ENCODE peak calls at places on chromosomes 1 and 21, in eight cellular contexts. One of them, this sample, is unnamed.

GRCh38 chr1:167066333-167067122 is 23.6 kb downstream of the GPA33 start:
- DNase-seq in heart left ventricle: peak
- DNase-seq in upper lobe of left lung: peak
- DNase-seq in WTC11: peak
- DNase-seq in CD8-positive, alpha-beta T cell: peak
- DNase-seq in bronchial epithelial cell: peak
- DNase-seq in cardiac muscle cell: peak
- DNase-seq in astrocyte of the spinal cord: peak
- DNase-seq in this sample: peak

GRCh38 chr21:17585875-17586450 is 26.7 kb downstream of the BTG3 start:
- DNase-seq in bronchial epithelial cell: peak
- DNase-seq in upper lobe of left lung: no peak
- DNase-seq in CD8-positive, alpha-beta T cell: no peak
- DNase-seq in heart left ventricle: no peak
- DNase-seq in astrocyte of the spinal cord: peak
- DNase-seq in cardiac muscle cell: peak
- DNase-seq in WTC11: no peak
- DNase-seq in this sample: no peak

GRCh38 chr21:14737922-14738321 is 191.8 kb upstream of the SAMSN1 start:
- DNase-seq in WTC11: no peak
- DNase-seq in heart left ventricle: peak
- DNase-seq in cardiac muscle cell: peak
- DNase-seq in CD8-positive, alpha-beta T cell: peak
- DNase-seq in astrocyte of the spinal cord: peak
- DNase-seq in upper lobe of left lung: peak
- DNase-seq in bronchial epithelial cell: peak
- DNase-seq in this sample: peak

GRCh38 chr1:41662061-41662655 is 177.7 kb upstream of the EDN2 start:
- DNase-seq in astrocyte of the spinal cord: peak
- DNase-seq in bronchial epithelial cell: peak
- DNase-seq in heart left ventricle: peak
- DNase-seq in CD8-positive, alpha-beta T cell: peak
- DNase-seq in cardiac muscle cell: peak
- DNase-seq in upper lobe of left lung: peak
- DNase-seq in WTC11: peak
- DNase-seq in this sample: peak

GRCh38 chr1:6052543-6053205 is 7.0 kb downstream of the KCNAB2 start:
- DNase-seq in bronchial epithelial cell: peak
- DNase-seq in WTC11: peak
- DNase-seq in upper lobe of left lung: peak
- DNase-seq in CD8-positive, alpha-beta T cell: peak
- DNase-seq in cardiac muscle cell: peak
- DNase-seq in heart left ventricle: peak
- DNase-seq in astrocyte of the spinal cord: peak
- DNase-seq in this sample: peak

GRCh38 chr1:167601442-167602380 is 28.3 kb upstream of the RCSD1 start:
- DNase-seq in bronchial epithelial cell: no peak
- DNase-seq in cardiac muscle cell: no peak
- DNase-seq in upper lobe of left lung: peak
- DNase-seq in CD8-positive, alpha-beta T cell: no peak
- DNase-seq in astrocyte of the spinal cord: peak
- DNase-seq in WTC11: no peak
- DNase-seq in heart left ventricle: peak
- DNase-seq in this sample: no peak

GRCh38 chr1:32681501-32681900 is 21.1 kb downstream of the SYNC start:
- DNase-seq in CD8-positive, alpha-beta T cell: no peak
- DNase-seq in heart left ventricle: no peak
- DNase-seq in cardiac muscle cell: no peak
- DNase-seq in upper lobe of left lung: peak
- DNase-seq in astrocyte of the spinal cord: no peak
- DNase-seq in bronchial epithelial cell: no peak
- DNase-seq in WTC11: no peak
- DNase-seq in this sample: no peak

GRCh38 chr1:93695411-93696005 is 13.9 kb upstream of the BCAR3 start:
- DNase-seq in bronchial epithelial cell: no peak
- DNase-seq in cardiac muscle cell: no peak
- DNase-seq in WTC11: no peak
- DNase-seq in upper lobe of left lung: no peak
- DNase-seq in astrocyte of the spinal cord: no peak
- DNase-seq in CD8-positive, alpha-beta T cell: no peak
- DNase-seq in heart left ventricle: no peak
- DNase-seq in this sample: no peak

GRCh38 chr1:15443281-15443680 is 5.0 kb downstream of the CTRC start:
- DNase-seq in astrocyte of the spinal cord: no peak
- DNase-seq in upper lobe of left lung: no peak
- DNase-seq in bronchial epithelial cell: no peak
- DNase-seq in cardiac muscle cell: no peak
- DNase-seq in WTC11: no peak
- DNase-seq in CD8-positive, alpha-beta T cell: no peak
- DNase-seq in heart left ventricle: no peak
- DNase-seq in this sample: no peak

GRCh38 chr1:179061360-179062282 is 20.2 kb upstream of the TOR3A start:
- DNase-seq in CD8-positive, alpha-beta T cell: no peak
- DNase-seq in WTC11: no peak
- DNase-seq in astrocyte of the spinal cord: no peak
- DNase-seq in cardiac muscle cell: no peak
- DNase-seq in bronchial epithelial cell: no peak
- DNase-seq in upper lobe of left lung: no peak
- DNase-seq in heart left ventricle: no peak
- DNase-seq in this sample: no peak

GRCh38 chr1:29590583-29591555 is 354.5 kb downstream of the PTPRU start:
- DNase-seq in upper lobe of left lung: no peak
- DNase-seq in CD8-positive, alpha-beta T cell: no peak
- DNase-seq in bronchial epithelial cell: peak
- DNase-seq in cardiac muscle cell: no peak
- DNase-seq in astrocyte of the spinal cord: peak
- DNase-seq in heart left ventricle: no peak
- DNase-seq in WTC11: no peak
- DNase-seq in this sample: no peak

GRCh38 chr1:209048961-209049669 is 534.4 kb upstream of the CAMK1G start:
- DNase-seq in astrocyte of the spinal cord: peak
- DNase-seq in WTC11: no peak
- DNase-seq in bronchial epithelial cell: no peak
- DNase-seq in upper lobe of left lung: no peak
- DNase-seq in CD8-positive, alpha-beta T cell: no peak
- DNase-seq in heart left ventricle: no peak
- DNase-seq in cardiac muscle cell: no peak
- DNase-seq in this sample: no peak

GRCh38 chr1:115412733-115413132 is 74.7 kb upstream of the NGF start:
- DNase-seq in CD8-positive, alpha-beta T cell: no peak
- DNase-seq in WTC11: no peak
- DNase-seq in cardiac muscle cell: no peak
- DNase-seq in heart left ventricle: no peak
- DNase-seq in astrocyte of the spinal cord: no peak
- DNase-seq in upper lobe of left lung: no peak
- DNase-seq in bronchial epithelial cell: no peak
- DNase-seq in this sample: no peak

GRCh38 chr1:173669491-173669941 is at the start of gene ANKRD45:
- DNase-seq in upper lobe of left lung: peak
- DNase-seq in heart left ventricle: peak
- DNase-seq in bronchial epithelial cell: no peak
- DNase-seq in cardiac muscle cell: peak
- DNase-seq in astrocyte of the spinal cord: peak
- DNase-seq in CD8-positive, alpha-beta T cell: no peak
- DNase-seq in WTC11: peak
- DNase-seq in this sample: peak

GRCh38 chr1:115337633-115338456 is at the start of gene NGF:
- DNase-seq in heart left ventricle: peak
- DNase-seq in upper lobe of left lung: no peak
- DNase-seq in CD8-positive, alpha-beta T cell: no peak
- DNase-seq in cardiac muscle cell: peak
- DNase-seq in WTC11: peak
- DNase-seq in bronchial epithelial cell: peak
- DNase-seq in astrocyte of the spinal cord: peak
- DNase-seq in this sample: peak

GRCh38 chr1:217076902-217077301 is 353.7 kb upstream of the ESRRG start:
- DNase-seq in upper lobe of left lung: no peak
- DNase-seq in astrocyte of the spinal cord: peak
- DNase-seq in bronchial epithelial cell: no peak
- DNase-seq in CD8-positive, alpha-beta T cell: no peak
- DNase-seq in cardiac muscle cell: no peak
- DNase-seq in WTC11: no peak
- DNase-seq in heart left ventricle: no peak
- DNase-seq in this sample: no peak

GRCh38 chr1:178172939-178173338 is 79.0 kb downstream of the RASAL2 start:
- DNase-seq in bronchial epithelial cell: peak
- DNase-seq in heart left ventricle: no peak
- DNase-seq in upper lobe of left lung: no peak
- DNase-seq in CD8-positive, alpha-beta T cell: no peak
- DNase-seq in cardiac muscle cell: no peak
- DNase-seq in astrocyte of the spinal cord: peak
- DNase-seq in WTC11: no peak
- DNase-seq in this sample: no peak

GRCh38 chr1:155051777-155052398 is 772 bp downstream of the ADAM15 start:
- DNase-seq in heart left ventricle: peak
- DNase-seq in bronchial epithelial cell: peak
- DNase-seq in cardiac muscle cell: no peak
- DNase-seq in CD8-positive, alpha-beta T cell: peak
- DNase-seq in WTC11: no peak
- DNase-seq in astrocyte of the spinal cord: peak
- DNase-seq in upper lobe of left lung: peak
- DNase-seq in this sample: no peak

DNA sequence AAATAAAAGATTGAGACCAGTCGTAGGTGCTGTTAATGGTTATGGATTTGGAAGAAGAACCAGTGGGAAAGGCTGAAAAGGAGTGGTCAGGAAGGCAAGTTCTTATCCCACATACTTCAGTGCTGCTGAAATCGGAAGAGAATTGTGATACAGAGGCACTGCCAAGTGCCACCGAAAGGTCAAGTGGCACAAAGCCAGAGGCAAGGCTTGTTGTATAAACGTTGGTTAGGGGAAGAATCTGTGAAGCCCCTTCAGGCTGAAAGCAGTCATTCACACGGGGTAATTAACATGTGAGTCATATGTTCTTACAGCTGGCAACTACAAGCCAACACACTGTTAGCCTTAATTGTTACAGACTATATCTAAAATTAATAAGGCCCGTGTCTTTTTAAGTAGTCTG is 48.8 kb downstream of the ZBTB40 start:
- DNase-seq in cardiac muscle cell: peak
- DNase-seq in astrocyte of the spinal cord: peak
- DNase-seq in heart left ventricle: no peak
- DNase-seq in WTC11: no peak
- DNase-seq in upper lobe of left lung: peak
- DNase-seq in bronchial epithelial cell: peak
- DNase-seq in CD8-positive, alpha-beta T cell: no peak
- DNase-seq in this sample: peak
- TF ChIP-seq CTCF in cardiac muscle cell: no peak
- TF ChIP-seq CTCF in astrocyte of the spinal cord: no peak
- TF ChIP-seq CTCF in heart left ventricle: no peak
- TF ChIP-seq CTCF in WTC11: no peak
- TF ChIP-seq CTCF in upper lobe of left lung: no peak
- TF ChIP-seq CTCF in bronchial epithelial cell: no peak
- TF ChIP-seq CTCF in CD8-positive, alpha-beta T cell: no peak
- TF ChIP-seq CTCF in this sample: peak

DNA sequence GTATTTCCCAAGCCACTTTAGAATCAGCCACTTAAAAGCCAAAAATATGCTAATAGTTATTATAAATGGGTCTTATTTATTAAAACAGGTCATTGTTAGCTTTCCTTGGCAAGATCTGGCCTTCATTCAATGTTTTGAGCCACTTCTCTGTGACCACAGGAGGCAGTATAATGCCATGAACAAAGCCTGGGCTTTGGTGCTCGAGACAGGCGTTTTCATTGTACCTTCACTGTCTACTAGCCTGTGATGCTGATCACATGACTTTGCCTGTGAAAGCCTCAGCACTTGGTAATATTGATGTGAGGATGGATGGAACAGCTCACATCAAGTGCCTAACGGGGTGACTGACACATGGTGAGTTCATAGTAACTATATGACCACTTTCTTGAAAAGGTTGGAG is 217.0 kb downstream of the RWDD3 start:
- DNase-seq in WTC11: no peak
- DNase-seq in cardiac muscle cell: no peak
- DNase-seq in heart left ventricle: no peak
- DNase-seq in bronchial epithelial cell: peak
- DNase-seq in astrocyte of the spinal cord: no peak
- DNase-seq in CD8-positive, alpha-beta T cell: no peak
- DNase-seq in upper lobe of left lung: no peak
- DNase-seq in this sample: no peak
- TF ChIP-seq CTCF in WTC11: no peak
- TF ChIP-seq CTCF in cardiac muscle cell: no peak
- TF ChIP-seq CTCF in heart left ventricle: no peak
- TF ChIP-seq CTCF in bronchial epithelial cell: peak
- TF ChIP-seq CTCF in astrocyte of the spinal cord: no peak
- TF ChIP-seq CTCF in CD8-positive, alpha-beta T cell: no peak
- TF ChIP-seq CTCF in upper lobe of left lung: no peak
- TF ChIP-seq CTCF in this sample: peak

DNA sequence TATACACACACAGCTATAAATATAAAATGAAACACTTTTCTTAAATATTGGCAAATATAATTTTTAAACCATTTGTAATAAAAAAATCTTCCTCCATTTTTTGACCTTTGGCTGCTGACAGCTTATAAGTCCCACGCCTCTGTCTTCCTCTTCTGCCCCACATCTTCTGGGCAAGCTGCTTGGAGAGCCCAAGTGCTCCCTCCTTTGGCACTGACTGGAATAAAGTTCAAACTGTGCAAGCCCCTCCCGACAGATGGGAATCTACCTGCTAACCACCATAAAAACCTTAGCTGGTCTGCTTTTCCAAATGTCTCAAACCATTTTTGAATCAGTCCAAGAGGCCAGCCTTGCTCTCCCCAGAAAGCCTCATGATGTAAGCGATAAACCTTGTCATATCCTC is 99.7 kb downstream of the SNX7 start:
- DNase-seq in WTC11: peak
- DNase-seq in heart left ventricle: no peak
- DNase-seq in cardiac muscle cell: peak
- DNase-seq in astrocyte of the spinal cord: no peak
- DNase-seq in CD8-positive, alpha-beta T cell: no peak
- DNase-seq in upper lobe of left lung: no peak
- DNase-seq in bronchial epithelial cell: peak
- DNase-seq in this sample: no peak
- TF ChIP-seq CTCF in WTC11: peak
- TF ChIP-seq CTCF in heart left ventricle: no peak
- TF ChIP-seq CTCF in cardiac muscle cell: no peak
- TF ChIP-seq CTCF in astrocyte of the spinal cord: peak
- TF ChIP-seq CTCF in CD8-positive, alpha-beta T cell: no peak
- TF ChIP-seq CTCF in upper lobe of left lung: no peak
- TF ChIP-seq CTCF in bronchial epithelial cell: peak
- TF ChIP-seq CTCF in this sample: peak

DNA sequence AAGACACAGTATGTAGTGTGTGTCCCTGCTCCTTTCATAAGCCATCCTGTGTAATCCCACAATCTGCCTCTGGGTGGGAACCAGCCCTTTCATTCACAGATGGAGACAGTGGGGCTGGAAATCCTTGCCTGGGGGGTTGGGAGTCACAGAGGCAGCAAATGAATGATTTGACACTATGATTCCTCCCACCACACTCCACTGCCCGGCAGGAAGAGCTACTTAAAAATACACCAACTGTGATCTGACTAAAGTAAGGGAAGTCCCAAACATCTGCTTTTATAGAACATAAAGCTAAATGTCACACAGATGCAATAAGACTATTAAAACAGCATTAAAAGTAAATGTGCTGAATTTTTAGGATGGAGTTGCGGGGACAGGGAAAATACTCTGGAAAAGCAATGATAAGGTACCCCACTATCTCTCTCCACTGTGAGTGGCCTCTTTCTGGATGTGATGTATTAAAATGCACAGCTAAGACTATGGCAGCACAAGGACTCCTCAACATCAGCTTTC is 4.3 kb downstream of the PARP1 start:
- DNase-seq in CD8-positive, alpha-beta T cell: no peak
- DNase-seq in WTC11: peak
- DNase-seq in cardiac muscle cell: no peak
- DNase-seq in heart left ventricle: no peak
- DNase-seq in bronchial epithelial cell: peak
- DNase-seq in upper lobe of left lung: no peak
- DNase-seq in astrocyte of the spinal cord: peak
- DNase-seq in this sample: peak
- TF ChIP-seq CTCF in CD8-positive, alpha-beta T cell: no peak
- TF ChIP-seq CTCF in WTC11: peak
- TF ChIP-seq CTCF in cardiac muscle cell: peak
- TF ChIP-seq CTCF in heart left ventricle: peak
- TF ChIP-seq CTCF in bronchial epithelial cell: no peak
- TF ChIP-seq CTCF in upper lobe of left lung: no peak
- TF ChIP-seq CTCF in astrocyte of the spinal cord: peak
- TF ChIP-seq CTCF in this sample: peak